ENCODE peak calls at places on chromosomes 7 and 10, in six cellular contexts. G is esophagus squamous epithelium; P is neuronal stem cell; H is CD8-positive, alpha-beta memory T cell; T is cardiac muscle cell; F is upper lobe of right lung. Z is an unnamed sample. For H3K4me1, the result is how much of the 10 kb centered on the place peaks cover.

GRCh38 chr7:48350515-48350914 is 179.3 kb downstream of the ABCA13 start:
- DNase-seq in T (no peak), P (no peak), H (no peak), G (no peak), F (no peak), Z (no peak)

GRCh38 chr10:121154846-121155245 is 303.7 kb downstream of the WDR11 start:
- DNase-seq in T (no peak), F (no peak), P (no peak), H (no peak), G (no peak), Z (no peak)

GRCh38 chr7:24656608-24657007 is 83.4 kb downstream of the PALS2 start:
- DNase-seq in G (no peak), H (no peak), T (no peak), F (no peak), P (no peak), Z (no peak)

GRCh38 chr7:82521906-82522445 is 78.4 kb upstream of the CACNA2D1 start:
- DNase-seq in H (no peak), G (no peak), P (no peak), F (no peak), T (no peak), Z (no peak)

GRCh38 chr10:101649530-101650085 is 45.4 kb downstream of the FBXW4 start:
- DNase-seq in T (no peak), F (no peak), G (no peak), H (no peak), P (no peak), Z (no peak)

GRCh38 chr7:99459087-99459486 is 6.9 kb downstream of the ATP5MF start:
- DNase-seq in F (no peak), P (no peak), H (no peak), G (no peak), T (no peak), Z (no peak)

GRCh38 chr7:32154797-32155196 is 84.6 kb upstream of the PDE1C start:
- DNase-seq in F (no peak), P (no peak), G (no peak), T (no peak), H (no peak), Z (peak)

GRCh38 chr10:112963835-112964234 is 13.8 kb downstream of the TCF7L2 start:
- DNase-seq in F (no peak), H (no peak), T (no peak), P (no peak), G (no peak), Z (no peak)

GRCh38 chr7:96729795-96730194 is 20.1 kb upstream of the SEM1 start:
- DNase-seq in F (no peak), H (no peak), P (no peak), T (no peak), G (no peak), Z (no peak)

GRCh38 chr10:110498982-110499795 is 1.5 kb downstream of the DUSP5 start:
- DNase-seq in P (no peak), T (peak), H (peak), G (no peak), F (no peak), Z (peak)

GRCh38 chr10:24518411-24518810 is 205.3 kb downstream of the ARHGAP21 start:
- DNase-seq in P (no peak), H (no peak), G (no peak), F (no peak), T (no peak), Z (no peak)

DNA sequence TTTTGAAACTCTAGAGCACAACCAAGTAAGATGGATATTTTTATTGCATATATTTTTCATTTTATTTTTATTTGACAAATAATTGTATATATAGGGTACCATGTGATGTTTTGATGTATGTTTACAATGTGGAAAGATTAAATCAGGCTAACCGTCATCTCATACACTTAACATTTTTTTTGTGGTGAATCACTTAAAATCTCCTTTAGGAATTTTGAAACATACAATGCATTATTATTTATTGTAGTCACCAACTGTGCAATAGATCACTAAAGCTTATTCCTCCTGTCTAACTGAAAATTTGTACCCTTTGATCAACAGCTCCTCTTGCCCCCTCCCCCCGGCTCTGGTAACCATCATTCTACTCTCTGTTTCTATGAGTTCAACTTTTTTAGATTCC is 77.2 kb downstream of the DNAH11 start:
- DNase-seq in P (no peak), T (no peak), F (no peak), H (no peak), G (no peak), Z (no peak)
- H3K4me1 ChIP-seq in P (under half), T (under half), F (under half), H (under half), G (under half), Z (under half)

DNA sequence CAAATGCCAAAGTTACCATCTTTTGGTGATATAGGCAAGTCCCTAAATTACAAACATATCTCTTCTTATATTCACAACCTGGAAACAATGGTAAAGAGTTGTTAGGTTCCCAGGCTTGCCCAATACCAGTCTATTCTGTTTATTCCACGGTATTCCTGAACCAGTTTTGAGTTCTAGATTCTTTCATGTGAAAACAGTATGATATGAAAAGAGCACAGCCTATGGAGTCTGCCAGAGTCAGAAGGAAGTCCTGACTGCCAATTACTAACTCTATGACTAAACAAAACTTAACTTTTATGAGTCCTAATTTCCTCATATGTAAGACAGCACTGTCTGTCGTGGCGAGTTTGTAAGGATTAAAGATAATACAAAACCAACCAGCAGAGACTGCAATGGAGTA is 5.6 kb downstream of the ABI1 start:
- DNase-seq in F (no peak), G (no peak), P (no peak), H (no peak), T (no peak), Z (no peak)
- H3K4me1 ChIP-seq in F (half or more), G (half or more), P (under half), H (half or more), T (under half), Z (under half)

GRCh38 chr7:13035233-13035632 is 347.8 kb downstream of the ARL4A start:
- DNase-seq in P (no peak), H (no peak), T (no peak), F (no peak), G (no peak), Z (no peak)
- H3K4me1 ChIP-seq in P (half or more), H (under half), T (under half), F (under half), G (under half), Z (under half)

GRCh38 chr7:158329014-158329610 is 258.5 kb downstream of the PTPRN2 start:
- DNase-seq in F (no peak), H (no peak), P (no peak), G (no peak), T (no peak), Z (no peak)

GRCh38 chr7:158328376-158329013 is 259.1 kb downstream of the PTPRN2 start:
- DNase-seq in H (no peak), F (no peak), G (no peak), T (no peak), P (no peak), Z (no peak)

GRCh38 chr7:158327012-158327411 is 260.6 kb downstream of the PTPRN2 start:
- DNase-seq in T (no peak), G (no peak), F (no peak), P (no peak), H (no peak), Z (no peak)

GRCh38 chr7:158327571-158328180 is 259.9 kb downstream of the PTPRN2 start:
- DNase-seq in G (no peak), T (no peak), H (no peak), P (no peak), F (no peak), Z (no peak)

GRCh38 chr7:158329686-158330085 is 257.9 kb downstream of the PTPRN2 start:
- DNase-seq in F (no peak), G (no peak), T (no peak), H (no peak), P (no peak), Z (no peak)
- H3K4me1 ChIP-seq in F (under half), G (under half), T (under half), H (under half), P (under half), Z (under half)

DNA sequence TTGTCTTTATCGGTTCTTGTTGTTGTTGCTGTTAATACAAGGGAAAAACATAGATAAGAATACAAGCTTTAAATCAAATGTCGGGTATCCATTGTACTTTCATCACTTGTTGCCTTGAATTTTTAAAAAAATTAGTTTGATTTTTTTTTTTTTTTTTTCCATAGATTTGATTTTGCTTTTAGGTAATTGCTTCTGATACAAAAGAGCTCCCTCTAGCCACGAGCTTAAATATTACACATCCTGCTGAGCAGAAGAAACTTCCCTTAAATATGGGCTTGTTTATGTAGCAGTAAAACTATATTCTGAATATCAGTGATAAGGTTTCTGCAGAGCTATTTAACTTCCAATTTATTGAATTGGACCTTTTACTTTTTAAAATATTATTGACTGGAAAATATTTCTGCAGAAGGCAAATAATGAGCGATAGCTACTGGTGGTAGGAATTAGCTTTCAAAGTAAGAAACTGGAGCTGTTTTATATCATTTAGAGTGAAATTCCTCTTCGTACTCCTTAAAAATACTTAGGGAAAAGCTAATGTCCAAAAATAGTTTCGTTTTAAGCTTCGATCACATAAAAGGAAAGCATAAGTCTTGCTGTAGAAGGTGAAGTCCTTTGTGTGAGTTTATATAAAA is 216.9 kb downstream of the POLR1F start:
- DNase-seq in P (no peak), G (no peak), H (no peak), F (no peak), T (peak), Z (no peak)
- H3K4me1 ChIP-seq in P (under half), G (under half), H (under half), F (under half), T (under half), Z (under half)

DNA sequence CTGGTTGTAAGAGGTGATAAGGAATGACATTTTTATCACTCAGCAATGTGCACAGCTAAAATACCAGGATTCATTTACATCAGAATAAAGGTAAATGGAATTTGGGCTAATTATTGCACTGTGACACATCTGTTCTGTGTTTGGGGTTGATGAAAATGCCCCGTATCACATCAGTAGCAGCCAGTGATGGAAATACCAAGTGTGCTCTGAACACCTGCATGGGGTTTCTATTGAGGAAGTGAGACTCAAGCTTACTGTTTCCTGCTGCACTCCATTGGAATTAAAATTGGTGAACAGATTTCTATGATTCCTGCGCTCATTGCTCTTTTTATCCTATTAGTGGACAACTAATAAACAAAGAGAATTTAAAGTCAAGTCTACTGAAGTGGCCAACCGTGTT is 296.9 kb downstream of the NRG3 start:
- DNase-seq in G (no peak), F (no peak), T (no peak), H (no peak), P (no peak), Z (no peak)
- H3K4me1 ChIP-seq in G (under half), F (under half), T (under half), H (under half), P (under half), Z (under half)

DNA sequence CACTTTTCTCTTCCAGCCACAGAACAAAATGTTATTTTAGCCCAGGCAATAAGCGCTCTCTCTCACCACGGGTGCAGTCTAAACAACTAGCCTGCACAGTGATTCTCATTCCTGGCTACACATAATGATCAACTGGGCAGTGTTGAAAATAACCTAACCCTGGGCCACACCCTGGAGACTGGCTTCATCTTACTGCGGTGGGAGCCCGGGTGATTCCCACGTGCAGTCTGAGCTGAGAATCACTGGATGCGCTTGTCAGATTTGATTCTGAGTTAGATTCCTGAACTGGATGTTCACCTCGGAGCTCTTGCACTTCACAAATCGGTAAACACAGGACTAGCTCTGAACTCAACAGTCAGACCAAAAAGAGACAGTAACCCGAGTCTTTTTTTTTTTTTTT is 14.9 kb downstream of the ZC3HAV1 start:
- DNase-seq in T (no peak), F (no peak), H (no peak), P (no peak), G (no peak), Z (no peak)
- H3K4me1 ChIP-seq in T (under half), F (under half), H (half or more), P (under half), G (half or more), Z (under half)